ENCODE peak calls at places on chromosomes 4 and X, in ten cellular contexts. E is K562, U is testis, B is upper lobe of left lung, H is left ventricle myocardium inferior, K is hepatocyte, D is Karpas-422, T is HCT116, O is PC-3, Q is endodermal cell. J is an unnamed sample.

GRCh38 chr4:106604319-106605051 is 235.9 kb upstream of the GIMD1 start:
- DNase-seq in Q (no peak), H (no peak), O (no peak), K (no peak), B (no peak), T (no peak), D (no peak), E (no peak), U (no peak), J (no peak)

GRCh38 chr4:627347-627746 is 2.0 kb downstream of the PDE6B start:
- DNase-seq in K (no peak), B (peak; percentile 8), T (no peak), D (no peak), E (no peak), U (no peak), O (no peak), Q (no peak), H (peak; percentile 2), J (no peak)

GRCh38 chr4:42150653-42151567 is 1.5 kb downstream of the BEND4 start:
- DNase-seq in Q (peak; percentile 47), K (peak; percentile 13), E (no peak), O (no peak), D (no peak), B (no peak), T (no peak), H (no peak), U (peak; percentile 15), J (no peak)

GRCh38 chr4:154189346-154189745 is 302.3 kb downstream of the DCHS2 start:
- DNase-seq in K (no peak), E (no peak), B (no peak), U (no peak), T (no peak), H (no peak), Q (no peak), D (no peak), O (peak; percentile 4), J (no peak)

GRCh38 chr4:85823295-85823694 is 348.3 kb downstream of the ARHGAP24 start:
- DNase-seq in E (no peak), K (no peak), O (peak; percentile 21), T (peak; percentile 27), H (no peak), B (no peak), D (no peak), U (no peak), Q (peak; percentile 54), J (no peak)

GRCh38 chr4:123588631-123589223 is 192.1 kb downstream of the SPRY1 start:
- DNase-seq in Q (no peak), K (peak; percentile 19), E (no peak), D (no peak), O (peak; percentile 78), H (no peak), T (no peak), U (no peak), B (no peak), J (no peak)

GRCh38 chrX:20026278-20026677 is 35.4 kb upstream of the BCLAF3 start:
- DNase-seq in K (no peak), H (no peak), T (no peak), U (no peak), D (no peak), B (no peak), O (peak; percentile 54), Q (no peak), E (no peak), J (no peak)

GRCh38 chrX:28901637-28902036 is 314.4 kb downstream of the IL1RAPL1 start:
- DNase-seq in U (no peak), Q (no peak), E (no peak), T (no peak), D (no peak), H (no peak), K (no peak), B (no peak), O (peak; percentile 50), J (no peak)

GRCh38 chr4:10089346-10089745 is 27.3 kb downstream of the WDR1 start:
- DNase-seq in D (peak; percentile 44), K (peak; percentile 80), B (no peak), O (peak; percentile 19), Q (peak; percentile 81), E (no peak), U (no peak), H (peak; percentile 19), T (no peak), J (no peak)

GRCh38 chrX:108072746-108073145 is 18.6 kb downstream of the PSMD10 start:
- DNase-seq in Q (no peak), O (peak; percentile 59), E (no peak), B (no peak), T (no peak), K (no peak), U (no peak), D (no peak), H (no peak), J (no peak)

DNA sequence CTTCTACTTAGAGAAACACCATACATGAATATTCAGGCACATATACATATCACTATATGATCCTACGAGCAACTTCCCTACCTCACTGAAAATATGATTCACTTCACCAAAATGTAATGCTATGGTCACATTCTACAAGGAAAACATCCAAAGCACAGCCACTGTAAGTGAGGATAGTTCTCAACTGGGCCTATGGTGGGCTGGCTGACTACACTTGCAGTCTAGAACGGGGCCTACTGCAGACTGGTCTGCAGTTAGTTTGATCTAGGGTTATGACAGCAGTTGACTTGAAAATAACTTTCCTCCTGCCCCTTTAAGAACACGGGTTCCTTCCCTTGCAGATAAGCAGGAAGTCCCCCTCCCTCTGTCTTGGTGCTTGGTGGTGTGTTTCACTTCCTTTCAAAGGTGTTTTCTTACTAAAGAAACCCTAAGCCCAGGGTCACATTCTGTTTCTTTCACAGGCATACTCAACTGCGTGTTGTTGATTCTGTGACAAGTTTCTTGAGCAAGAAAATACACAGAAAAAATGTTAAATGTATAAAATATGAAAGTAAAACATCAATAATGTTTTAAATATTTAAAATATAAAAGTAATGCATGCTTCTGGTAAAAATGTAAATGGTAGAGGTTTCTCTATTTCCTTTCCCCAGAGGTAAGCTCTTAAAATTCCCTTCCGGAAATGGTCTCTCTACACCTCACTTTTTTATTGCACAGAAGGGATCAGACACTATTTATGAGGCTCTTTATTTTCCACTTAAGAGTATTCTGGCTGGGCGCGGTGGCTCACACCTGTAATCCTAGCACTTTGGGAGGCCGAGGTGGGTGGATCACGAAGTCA is 18.0 kb upstream of the TMSB4X start:
- DNase-seq in H (no peak), T (peak; percentile 37), O (peak; percentile 55), K (peak; percentile 45), E (peak; percentile 84), D (peak; percentile 94), Q (no peak), U (no peak), B (peak; percentile 64), J (no peak)
- H3K4me1 ChIP-seq in H (peaks cover 10% of the 10 kb centered on the region), T (peaks cover 14% of the 10 kb centered on the region), O (peaks cover 19% of the 10 kb centered on the region), K (peaks cover 20% of the 10 kb centered on the region), E (peaks cover 45% of the 10 kb centered on the region), D (peaks cover 48% of the 10 kb centered on the region), Q (no peaks in the 10 kb centered on the region), U (no peaks in the 10 kb centered on the region), B (peaks cover 41% of the 10 kb centered on the region), J (peaks cover 24% of the 10 kb centered on the region)

GRCh38 chr4:6803246-6803645 is 20.7 kb downstream of the KIAA0232 start:
- DNase-seq in D (no peak), K (no peak), U (no peak), Q (no peak), E (no peak), T (no peak), O (no peak), H (no peak), B (no peak), J (no peak)
- H3K4me1 ChIP-seq in D (peaks cover 45% of the 10 kb centered on the region), K (no peaks in the 10 kb centered on the region), U (peaks cover 4% of the 10 kb centered on the region), Q (no peaks in the 10 kb centered on the region), E (peaks cover 19% of the 10 kb centered on the region), T (peaks cover 2% of the 10 kb centered on the region), O (peaks cover 47% of the 10 kb centered on the region), H (peaks cover 91% of the 10 kb centered on the region), B (peaks cover 24% of the 10 kb centered on the region), J (peaks cover 40% of the 10 kb centered on the region)

GRCh38 chr4:48345542-48345941 is 4.2 kb downstream of the SLAIN2 start:
- DNase-seq in D (no peak), T (no peak), H (no peak), B (no peak), Q (no peak), U (no peak), K (no peak), E (no peak), O (no peak), J (no peak)

GRCh38 chr4:48343531-48343930 is 2.2 kb downstream of the SLAIN2 start:
- DNase-seq in B (peak; percentile 45), O (peak; percentile 13), K (no peak), E (no peak), T (no peak), U (no peak), H (no peak), D (no peak), Q (no peak), J (no peak)

GRCh38 chr4:48346594-48346993 is 5.3 kb downstream of the SLAIN2 start:
- DNase-seq in K (no peak), T (no peak), O (no peak), B (no peak), Q (no peak), E (no peak), U (no peak), D (no peak), H (no peak), J (no peak)

GRCh38 chr4:48350871-48351270 is 9.5 kb downstream of the SLAIN2 start:
- DNase-seq in H (no peak), Q (no peak), U (no peak), E (no peak), K (no peak), D (no peak), O (no peak), B (no peak), T (no peak), J (no peak)

GRCh38 chr4:48347282-48347921 is 6.1 kb downstream of the SLAIN2 start:
- DNase-seq in O (no peak), K (no peak), D (no peak), U (no peak), H (no peak), T (no peak), E (no peak), Q (no peak), B (no peak), J (no peak)
- H3K4me1 ChIP-seq in O (peaks cover 20% of the 10 kb centered on the region), K (peaks cover 20% of the 10 kb centered on the region), D (peaks cover 27% of the 10 kb centered on the region), U (peaks cover 31% of the 10 kb centered on the region), H (peaks cover 87% of the 10 kb centered on the region), T (peaks cover 12% of the 10 kb centered on the region), E (peaks cover 17% of the 10 kb centered on the region), Q (peaks cover 4% of the 10 kb centered on the region), B (peaks cover 73% of the 10 kb centered on the region), J (peaks cover 88% of the 10 kb centered on the region)

GRCh38 chr4:2831611-2832308 is 11.9 kb upstream of the ADD1 start:
- DNase-seq in H (peak; percentile 14), K (no peak), E (no peak), U (no peak), D (no peak), T (no peak), Q (peak; percentile 35), O (no peak), B (peak; percentile 18), J (no peak)

GRCh38 chr4:2830632-2831610 is 12.7 kb upstream of the ADD1 start:
- DNase-seq in D (no peak), U (no peak), H (peak; percentile 4), B (peak; percentile 14), T (no peak), Q (peak; percentile 35), E (no peak), K (no peak), O (no peak), J (no peak)

GRCh38 chr4:2832981-2833670 is 10.5 kb upstream of the ADD1 start:
- DNase-seq in Q (peak; percentile 24), B (no peak), U (no peak), H (peak; percentile 10), K (no peak), D (no peak), E (no peak), T (no peak), O (no peak), J (peak; percentile 52)

GRCh38 chr4:2833671-2834000 is 10.0 kb upstream of the ADD1 start:
- DNase-seq in B (no peak), Q (no peak), T (no peak), O (no peak), H (peak; percentile 12), E (no peak), D (no peak), U (no peak), K (peak; percentile 2), J (no peak)

GRCh38 chr4:2832309-2832980 is 11.2 kb upstream of the ADD1 start:
- DNase-seq in T (no peak), U (no peak), E (no peak), O (no peak), K (no peak), D (peak; percentile 78), B (no peak), Q (peak; percentile 28), H (peak; percentile 6), J (no peak)
- H3K4me1 ChIP-seq in T (no peaks in the 10 kb centered on the region), U (peaks cover 5% of the 10 kb centered on the region), E (peaks cover 3% of the 10 kb centered on the region), O (no peaks in the 10 kb centered on the region), K (no peaks in the 10 kb centered on the region), D (peaks cover 48% of the 10 kb centered on the region), B (peaks cover 16% of the 10 kb centered on the region), Q (no peaks in the 10 kb centered on the region), H (peaks cover 29% of the 10 kb centered on the region), J (peaks cover 7% of the 10 kb centered on the region)

J was measured in vagina.